ENCODE peak calls at places on chromosome 21, in five cellular contexts. One of them, this sample, is unnamed.

GRCh38 chr21:41971891-41972290 is 18.1 kb upstream of the C2CD2 start:
- DNase-seq in prostate gland: no peak
- DNase-seq in SK-N-SH: no peak
- DNase-seq in breast epithelium: no peak
- DNase-seq in endothelial cell of umbilical vein: no peak
- DNase-seq in this sample: peak

GRCh38 chr21:41369915-41370839 is 8.3 kb downstream of the MX2 start:
- DNase-seq in prostate gland: no peak
- DNase-seq in SK-N-SH: no peak
- DNase-seq in breast epithelium: no peak
- DNase-seq in endothelial cell of umbilical vein: no peak
- DNase-seq in this sample: peak

GRCh38 chr21:34889287-34889536 is 159.9 kb downstream of the RUNX1 start:
- DNase-seq in prostate gland: peak
- DNase-seq in SK-N-SH: no peak
- DNase-seq in breast epithelium: no peak
- DNase-seq in endothelial cell of umbilical vein: peak
- DNase-seq in this sample: peak

GRCh38 chr21:28754862-28755261 is 237.8 kb downstream of the LTN1 start:
- DNase-seq in prostate gland: no peak
- DNase-seq in SK-N-SH: no peak
- DNase-seq in breast epithelium: no peak
- DNase-seq in endothelial cell of umbilical vein: no peak
- DNase-seq in this sample: no peak

GRCh38 chr21:31556662-31557061 is 102.8 kb upstream of the SOD1 start:
- DNase-seq in prostate gland: no peak
- DNase-seq in SK-N-SH: no peak
- DNase-seq in breast epithelium: no peak
- DNase-seq in endothelial cell of umbilical vein: no peak
- DNase-seq in this sample: no peak

GRCh38 chr21:28671549-28672195 is 321.0 kb downstream of the LTN1 start:
- DNase-seq in prostate gland: no peak
- DNase-seq in SK-N-SH: no peak
- DNase-seq in breast epithelium: no peak
- DNase-seq in endothelial cell of umbilical vein: peak
- DNase-seq in this sample: no peak

GRCh38 chr21:29018540-29018939 is 609 bp downstream of the RWDD2B start:
- DNase-seq in prostate gland: no peak
- DNase-seq in SK-N-SH: peak
- DNase-seq in breast epithelium: no peak
- DNase-seq in endothelial cell of umbilical vein: peak
- DNase-seq in this sample: no peak

GRCh38 chr21:44551290-44552015 is at the start of gene KRTAP10-2:
- DNase-seq in prostate gland: no peak
- DNase-seq in SK-N-SH: no peak
- DNase-seq in breast epithelium: peak
- DNase-seq in endothelial cell of umbilical vein: no peak
- DNase-seq in this sample: peak

GRCh38 chr21:27648560-27648959 is 681.7 kb upstream of the ADAMTS5 start:
- DNase-seq in prostate gland: no peak
- DNase-seq in SK-N-SH: no peak
- DNase-seq in breast epithelium: no peak
- DNase-seq in endothelial cell of umbilical vein: peak
- DNase-seq in this sample: no peak

GRCh38 chr21:41966341-41966833 is 12.6 kb upstream of the C2CD2 start:
- DNase-seq in prostate gland: no peak
- DNase-seq in SK-N-SH: no peak
- DNase-seq in breast epithelium: no peak
- DNase-seq in endothelial cell of umbilical vein: no peak
- DNase-seq in this sample: no peak

GRCh38 chr21:42747267-42747701 is 93.9 kb downstream of the PDE9A start:
- DNase-seq in prostate gland: no peak
- DNase-seq in SK-N-SH: no peak
- DNase-seq in breast epithelium: no peak
- DNase-seq in endothelial cell of umbilical vein: no peak
- DNase-seq in this sample: no peak

GRCh38 chr21:38810034-38810825 is 4.5 kb downstream of the ETS2 start:
- DNase-seq in prostate gland: no peak
- DNase-seq in SK-N-SH: no peak
- DNase-seq in breast epithelium: no peak
- DNase-seq in endothelial cell of umbilical vein: no peak
- DNase-seq in this sample: no peak

GRCh38 chr21:44090332-44090731 is 16.9 kb upstream of the PWP2 start:
- DNase-seq in prostate gland: peak
- DNase-seq in SK-N-SH: no peak
- DNase-seq in breast epithelium: no peak
- DNase-seq in endothelial cell of umbilical vein: no peak
- DNase-seq in this sample: peak

GRCh38 chr21:42524341-42525227 is 10.9 kb downstream of the SLC37A1 start:
- DNase-seq in prostate gland: peak
- DNase-seq in SK-N-SH: no peak
- DNase-seq in breast epithelium: peak
- DNase-seq in endothelial cell of umbilical vein: no peak
- DNase-seq in this sample: peak

GRCh38 chr21:44013380-44014088 is 1.4 kb downstream of the TRAPPC10 start:
- DNase-seq in prostate gland: no peak
- DNase-seq in SK-N-SH: peak
- DNase-seq in breast epithelium: no peak
- DNase-seq in endothelial cell of umbilical vein: peak
- DNase-seq in this sample: no peak

GRCh38 chr21:21111309-21111920 is 113.2 kb downstream of the NCAM2 start:
- DNase-seq in prostate gland: no peak
- DNase-seq in SK-N-SH: no peak
- DNase-seq in breast epithelium: no peak
- DNase-seq in endothelial cell of umbilical vein: no peak
- DNase-seq in this sample: no peak

GRCh38 chr21:29372063-29372802 is 73.5 kb downstream of the BACH1 start:
- DNase-seq in prostate gland: peak
- DNase-seq in SK-N-SH: peak
- DNase-seq in breast epithelium: no peak
- DNase-seq in endothelial cell of umbilical vein: peak
- DNase-seq in this sample: peak

GRCh38 chr21:31137951-31138350 is 99.7 kb upstream of the KRTAP19-8 start:
- DNase-seq in prostate gland: no peak
- DNase-seq in SK-N-SH: no peak
- DNase-seq in breast epithelium: no peak
- DNase-seq in endothelial cell of umbilical vein: no peak
- DNase-seq in this sample: no peak

GRCh38 chr21:32844653-32845443 is 73.3 kb upstream of the PAXBP1 start:
- DNase-seq in prostate gland: no peak
- DNase-seq in SK-N-SH: no peak
- DNase-seq in breast epithelium: no peak
- DNase-seq in endothelial cell of umbilical vein: no peak
- DNase-seq in this sample: no peak

GRCh38 chr21:41678016-41678935 is 88.6 kb downstream of the RIPK4 start:
- DNase-seq in prostate gland: peak
- DNase-seq in SK-N-SH: no peak
- DNase-seq in breast epithelium: peak
- DNase-seq in endothelial cell of umbilical vein: no peak
- DNase-seq in this sample: peak

GRCh38 chr21:29436143-29436542 is 137.4 kb downstream of the BACH1 start:
- DNase-seq in prostate gland: peak
- DNase-seq in SK-N-SH: no peak
- DNase-seq in breast epithelium: no peak
- DNase-seq in endothelial cell of umbilical vein: no peak
- DNase-seq in this sample: no peak

GRCh38 chr21:34640858-34641257 is 25.9 kb upstream of the RCAN1 start:
- DNase-seq in prostate gland: no peak
- DNase-seq in SK-N-SH: no peak
- DNase-seq in breast epithelium: no peak
- DNase-seq in endothelial cell of umbilical vein: peak
- DNase-seq in this sample: no peak

GRCh38 chr21:18373631-18374030 is 30.0 kb downstream of the TMPRSS15 start:
- DNase-seq in prostate gland: no peak
- DNase-seq in SK-N-SH: no peak
- DNase-seq in breast epithelium: no peak
- DNase-seq in endothelial cell of umbilical vein: no peak
- DNase-seq in this sample: no peak

GRCh38 chr21:34594566-34595234 is 20.2 kb downstream of the RCAN1 start:
- DNase-seq in prostate gland: no peak
- DNase-seq in SK-N-SH: no peak
- DNase-seq in breast epithelium: no peak
- DNase-seq in endothelial cell of umbilical vein: no peak
- DNase-seq in this sample: no peak

GRCh38 chr21:14836950-14837349 is 227.8 kb downstream of the NRIP1 start:
- DNase-seq in prostate gland: no peak
- DNase-seq in SK-N-SH: no peak
- DNase-seq in breast epithelium: no peak
- DNase-seq in endothelial cell of umbilical vein: no peak
- DNase-seq in this sample: no peak

GRCh38 chr21:38787461-38788274 is 18.1 kb upstream of the ETS2 start:
- DNase-seq in prostate gland: peak
- DNase-seq in SK-N-SH: no peak
- DNase-seq in breast epithelium: peak
- DNase-seq in endothelial cell of umbilical vein: no peak
- DNase-seq in this sample: peak

GRCh38 chr21:27219068-27219467 is 252.2 kb upstream of the ADAMTS5 start:
- DNase-seq in prostate gland: no peak
- DNase-seq in SK-N-SH: no peak
- DNase-seq in breast epithelium: no peak
- DNase-seq in endothelial cell of umbilical vein: no peak
- DNase-seq in this sample: no peak

GRCh38 chr21:44299458-44300261 is at the start of gene PFKL:
- DNase-seq in prostate gland: peak
- DNase-seq in SK-N-SH: peak
- DNase-seq in breast epithelium: peak
- DNase-seq in endothelial cell of umbilical vein: peak
- DNase-seq in this sample: peak

GRCh38 chr21:39374046-39374445 is 25.2 kb upstream of the HMGN1 start:
- DNase-seq in prostate gland: no peak
- DNase-seq in SK-N-SH: no peak
- DNase-seq in breast epithelium: no peak
- DNase-seq in endothelial cell of umbilical vein: no peak
- DNase-seq in this sample: no peak

GRCh38 chr21:43951911-43952703 is 60.0 kb upstream of the TRAPPC10 start:
- DNase-seq in prostate gland: no peak
- DNase-seq in SK-N-SH: no peak
- DNase-seq in breast epithelium: no peak
- DNase-seq in endothelial cell of umbilical vein: no peak
- DNase-seq in this sample: no peak

GRCh38 chr21:34693192-34693810 is 24.5 kb downstream of the CLIC6 start:
- DNase-seq in prostate gland: peak
- DNase-seq in SK-N-SH: peak
- DNase-seq in breast epithelium: no peak
- DNase-seq in endothelial cell of umbilical vein: peak
- DNase-seq in this sample: peak

GRCh38 chr21:41143596-41144325 is 24.2 kb upstream of the BACE2 start:
- DNase-seq in prostate gland: no peak
- DNase-seq in SK-N-SH: no peak
- DNase-seq in breast epithelium: no peak
- DNase-seq in endothelial cell of umbilical vein: no peak
- DNase-seq in this sample: no peak

GRCh38 chr21:24336491-24336890 is 1270.8 kb downstream of the MRPL39 start:
- DNase-seq in prostate gland: no peak
- DNase-seq in SK-N-SH: no peak
- DNase-seq in breast epithelium: no peak
- DNase-seq in endothelial cell of umbilical vein: no peak
- DNase-seq in this sample: no peak

GRCh38 chr21:26079376-26079775 is 91.2 kb downstream of the APP start:
- DNase-seq in prostate gland: no peak
- DNase-seq in SK-N-SH: no peak
- DNase-seq in breast epithelium: no peak
- DNase-seq in endothelial cell of umbilical vein: no peak
- DNase-seq in this sample: no peak

GRCh38 chr21:14383596-14384210 is 757 bp upstream of the HSPA13 start:
- DNase-seq in prostate gland: no peak
- DNase-seq in SK-N-SH: no peak
- DNase-seq in breast epithelium: no peak
- DNase-seq in endothelial cell of umbilical vein: no peak
- DNase-seq in this sample: no peak

GRCh38 chr21:42837421-42838211 is 41.7 kb downstream of the WDR4 start:
- DNase-seq in prostate gland: no peak
- DNase-seq in SK-N-SH: peak
- DNase-seq in breast epithelium: peak
- DNase-seq in endothelial cell of umbilical vein: no peak
- DNase-seq in this sample: peak

GRCh38 chr21:41188476-41189146 is 20.7 kb downstream of the BACE2 start:
- DNase-seq in prostate gland: no peak
- DNase-seq in SK-N-SH: no peak
- DNase-seq in breast epithelium: no peak
- DNase-seq in endothelial cell of umbilical vein: no peak
- DNase-seq in this sample: no peak

GRCh38 chr21:36854391-36854790 is 112.1 kb downstream of the HLCS start:
- DNase-seq in prostate gland: no peak
- DNase-seq in SK-N-SH: peak
- DNase-seq in breast epithelium: no peak
- DNase-seq in endothelial cell of umbilical vein: peak
- DNase-seq in this sample: no peak
- TF ChIP-seq CTCF in prostate gland: peak
- TF ChIP-seq CTCF in SK-N-SH: peak
- TF ChIP-seq CTCF in breast epithelium: no peak
- TF ChIP-seq CTCF in endothelial cell of umbilical vein: peak
- TF ChIP-seq CTCF in this sample: no peak

GRCh38 chr21:36452281-36452680 is 27.6 kb downstream of the CLDN14 start:
- DNase-seq in prostate gland: no peak
- DNase-seq in SK-N-SH: no peak
- DNase-seq in breast epithelium: no peak
- DNase-seq in endothelial cell of umbilical vein: peak
- DNase-seq in this sample: no peak
- TF ChIP-seq POLR2AphosphoS5 in prostate gland: no peak
- TF ChIP-seq POLR2AphosphoS5 in SK-N-SH: no peak
- TF ChIP-seq POLR2AphosphoS5 in breast epithelium: no peak
- TF ChIP-seq POLR2AphosphoS5 in endothelial cell of umbilical vein: no peak
- TF ChIP-seq POLR2AphosphoS5 in this sample: no peak

GRCh38 chr21:16851054-16851453 is 661.8 kb upstream of the CXADR start:
- DNase-seq in prostate gland: no peak
- DNase-seq in SK-N-SH: no peak
- DNase-seq in breast epithelium: no peak
- DNase-seq in endothelial cell of umbilical vein: no peak
- DNase-seq in this sample: no peak
- TF ChIP-seq CTCF in prostate gland: no peak
- TF ChIP-seq CTCF in SK-N-SH: peak
- TF ChIP-seq CTCF in breast epithelium: no peak
- TF ChIP-seq CTCF in endothelial cell of umbilical vein: no peak
- TF ChIP-seq CTCF in this sample: no peak

DNA sequence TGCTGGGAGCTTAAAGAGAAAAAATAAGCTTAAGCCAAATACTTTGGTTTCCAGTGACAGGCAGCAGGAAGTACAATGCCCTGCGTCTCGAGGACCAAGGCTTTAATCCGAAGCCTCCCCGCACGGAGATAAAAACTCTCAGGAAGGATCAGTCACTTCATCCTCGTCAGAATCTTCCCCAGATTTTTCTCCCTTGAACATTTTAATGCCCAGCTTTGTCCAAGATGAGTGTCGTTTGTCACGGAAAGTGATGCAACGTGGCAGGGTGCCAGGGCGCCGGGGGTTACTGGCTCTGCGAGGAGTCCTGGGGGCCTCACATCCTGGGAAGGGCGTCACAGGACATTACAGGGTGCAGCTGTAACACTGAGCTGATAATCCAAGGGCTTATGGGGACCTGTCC is 25.2 kb upstream of the PCBP3 start:
- DNase-seq in prostate gland: no peak
- DNase-seq in SK-N-SH: peak
- DNase-seq in breast epithelium: peak
- DNase-seq in endothelial cell of umbilical vein: no peak
- DNase-seq in this sample: no peak
- TF ChIP-seq POLR2AphosphoS5 in prostate gland: no peak
- TF ChIP-seq POLR2AphosphoS5 in SK-N-SH: no peak
- TF ChIP-seq POLR2AphosphoS5 in breast epithelium: no peak
- TF ChIP-seq POLR2AphosphoS5 in endothelial cell of umbilical vein: no peak
- TF ChIP-seq POLR2AphosphoS5 in this sample: no peak

This sample was measured in stomach.